ENCODE peak calls at places on chromosomes 6 and 20, in ten cellular contexts. D, N, Q, U, G, X, F, E, M and W are unnamed samples.

GRCh38 chr20:53865905-53866786 is 204.2 kb downstream of the BCAS1 start:
- DNase-seq in D (no peak), N (peak), Q (no peak), U (peak), G (peak), X (peak), F (no peak), E (peak), M (peak), W (no peak)

GRCh38 chr20:43508604-43509040 is 1.1 kb downstream of the L3MBTL1 start:
- DNase-seq in D (no peak), N (no peak), Q (peak), U (no peak), G (no peak), X (no peak), F (no peak), E (no peak), M (no peak), W (no peak)

GRCh38 chr20:15176929-15177328 is 839.5 kb upstream of the FLRT3 start:
- DNase-seq in D (no peak), N (no peak), Q (no peak), U (no peak), G (no peak), X (no peak), F (no peak), E (no peak), M (no peak), W (no peak)

GRCh38 chr20:48862279-48862678 is 34.5 kb upstream of the PREX1 start:
- DNase-seq in D (no peak), N (no peak), Q (no peak), U (no peak), G (no peak), X (no peak), F (no peak), E (no peak), M (no peak), W (no peak)

GRCh38 chr6:134870677-134871498 is 79.0 kb downstream of the ALDH8A1 start:
- DNase-seq in D (no peak), N (no peak), Q (peak), U (no peak), G (no peak), X (no peak), F (no peak), E (no peak), M (peak), W (no peak)

GRCh38 chr6:16802071-16802470 is 40.8 kb upstream of the ATXN1 start:
- DNase-seq in D (no peak), N (no peak), Q (no peak), U (peak), G (no peak), X (no peak), F (no peak), E (no peak), M (no peak), W (no peak)

GRCh38 chr6:126143650-126144260 is 157.4 kb downstream of the TRMT11 start:
- DNase-seq in D (peak), N (no peak), Q (no peak), U (no peak), G (no peak), X (no peak), F (no peak), E (no peak), M (no peak), W (no peak)

GRCh38 chr6:3281669-3282460 is 23.1 kb downstream of the PSMG4 start:
- DNase-seq in D (no peak), N (peak), Q (no peak), U (peak), G (peak), X (no peak), F (peak), E (no peak), M (no peak), W (no peak)

GRCh38 chr20:47610247-47610944 is 108.7 kb downstream of the NCOA3 start:
- DNase-seq in D (no peak), N (peak), Q (peak), U (peak), G (no peak), X (no peak), F (no peak), E (no peak), M (peak), W (no peak)

GRCh38 chr6:122789078-122789861 is at the start of gene SMPDL3A:
- DNase-seq in D (peak), N (peak), Q (peak), U (peak), G (peak), X (peak), F (peak), E (peak), M (peak), W (no peak)

GRCh38 chr6:158536891-158537798 is 22.7 kb upstream of the TMEM181 start:
- DNase-seq in D (peak), N (no peak), Q (peak), U (peak), G (peak), X (no peak), F (peak), E (peak), M (no peak), W (no peak)

GRCh38 chr6:13354331-13355042 is 26.1 kb upstream of the TBC1D7 start:
- DNase-seq in D (no peak), N (no peak), Q (no peak), U (peak), G (no peak), X (no peak), F (no peak), E (no peak), M (no peak), W (no peak)

GRCh38 chr6:30013296-30013922 is 47.7 kb upstream of the POLR1H start:
- DNase-seq in D (no peak), N (no peak), Q (peak), U (peak), G (no peak), X (no peak), F (no peak), E (peak), M (peak), W (no peak)

GRCh38 chr6:107864235-107864970 is 40.3 kb upstream of the SCML4 start:
- DNase-seq in D (no peak), N (no peak), Q (peak), U (no peak), G (no peak), X (no peak), F (no peak), E (no peak), M (no peak), W (no peak)

GRCh38 chr20:60053813-60054190 is 95.6 kb downstream of the CDH26 start:
- DNase-seq in D (no peak), N (no peak), Q (no peak), U (no peak), G (no peak), X (no peak), F (no peak), E (no peak), M (no peak), W (no peak)

GRCh38 chr6:21404577-21404976 is 189.0 kb upstream of the SOX4 start:
- DNase-seq in D (no peak), N (no peak), Q (peak), U (no peak), G (no peak), X (no peak), F (no peak), E (no peak), M (no peak), W (no peak)

GRCh38 chr6:130843575-130844320 is 16.5 kb downstream of the SMLR1 start:
- DNase-seq in D (peak), N (no peak), Q (peak), U (peak), G (no peak), X (no peak), F (no peak), E (no peak), M (peak), W (peak)

GRCh38 chr6:40804905-40805304 is 217.7 kb upstream of the LRFN2 start:
- DNase-seq in D (no peak), N (no peak), Q (no peak), U (no peak), G (no peak), X (no peak), F (no peak), E (no peak), M (no peak), W (no peak)

GRCh38 chr20:56626367-56627121 is 2.6 kb upstream of the TFAP2C start:
- DNase-seq in D (no peak), N (no peak), Q (peak), U (peak), G (no peak), X (no peak), F (no peak), E (peak), M (no peak), W (no peak)

GRCh38 chr6:121856296-121856695 is 420.9 kb downstream of the GJA1 start:
- DNase-seq in D (no peak), N (no peak), Q (no peak), U (peak), G (no peak), X (no peak), F (no peak), E (no peak), M (no peak), W (no peak)

GRCh38 chr6:106273087-106273486 is 52.5 kb downstream of the ATG5 start:
- DNase-seq in D (no peak), N (no peak), Q (no peak), U (no peak), G (no peak), X (no peak), F (no peak), E (no peak), M (no peak), W (no peak)

GRCh38 chr6:101290346-101290745 is 103.2 kb upstream of the GRIK2 start:
- DNase-seq in D (no peak), N (no peak), Q (no peak), U (peak), G (no peak), X (no peak), F (no peak), E (no peak), M (no peak), W (no peak)

GRCh38 chr20:10115021-10115420 is 80.2 kb downstream of the ANKEF1 start:
- DNase-seq in D (no peak), N (no peak), Q (no peak), U (peak), G (no peak), X (no peak), F (no peak), E (no peak), M (no peak), W (no peak)

GRCh38 chr20:18634501-18634900 is 46.6 kb downstream of the DTD1 start:
- DNase-seq in D (no peak), N (no peak), Q (no peak), U (no peak), G (no peak), X (no peak), F (no peak), E (no peak), M (no peak), W (no peak)

GRCh38 chr6:109105681-109106080 is 10.4 kb downstream of the CEP57L1 start:
- DNase-seq in D (no peak), N (no peak), Q (no peak), U (no peak), G (no peak), X (no peak), F (no peak), E (no peak), M (no peak), W (no peak)

GRCh38 chr20:5657190-5657872 is 92.9 kb upstream of the SHLD1 start:
- DNase-seq in D (no peak), N (peak), Q (no peak), U (peak), G (peak), X (peak), F (peak), E (no peak), M (peak), W (no peak)

GRCh38 chr6:41705996-41706835 is 29.2 kb downstream of the TFEB start:
- DNase-seq in D (no peak), N (peak), Q (peak), U (peak), G (peak), X (peak), F (peak), E (peak), M (no peak), W (peak)

GRCh38 chr6:114342826-114343781 is at the start of gene HS3ST5:
- DNase-seq in D (peak), N (peak), Q (peak), U (peak), G (no peak), X (no peak), F (peak), E (peak), M (no peak), W (no peak)

GRCh38 chr6:146905313-146905712 is 298.9 kb upstream of the STXBP5 start:
- DNase-seq in D (peak), N (no peak), Q (no peak), U (peak), G (no peak), X (peak), F (no peak), E (no peak), M (peak), W (no peak)